ENCODE peak calls at places on chromosomes 1 and 21, in eight cellular contexts. B, G, U, V, Z, R, P and E are unnamed samples.

GRCh38 chr1:111904478-111905218 is 84.8 kb downstream of the KCND3 start:
- DNase-seq in B (no peak), G (no peak), U (peak; percentile 4), V (no peak), Z (no peak), R (no peak), P (no peak), E (no peak)

GRCh38 chr1:51341876-51342496 is 11.6 kb upstream of the TTC39A start:
- DNase-seq in B (no peak), G (no peak), U (no peak), V (no peak), Z (no peak), R (no peak), P (no peak), E (no peak)

GRCh38 chr1:237879195-237879594 is 11.5 kb downstream of the ZP4 start:
- DNase-seq in B (no peak), G (no peak), U (peak; percentile 95), V (no peak), Z (peak; percentile 11), R (no peak), P (no peak), E (no peak)

GRCh38 chr1:54571803-54572202 is 23.8 kb downstream of the ACOT11 start:
- DNase-seq in B (no peak), G (no peak), U (no peak), V (peak; percentile 66), Z (no peak), R (no peak), P (no peak), E (no peak)

GRCh38 chr1:218887141-218887925 is 286.3 kb upstream of the LYPLAL1 start:
- DNase-seq in B (no peak), G (no peak), U (peak; percentile 33), V (no peak), Z (no peak), R (no peak), P (no peak), E (no peak)

GRCh38 chr1:116152950-116153691 is 41.9 kb downstream of the MAB21L3 start:
- DNase-seq in B (no peak), G (no peak), U (peak; percentile 59), V (no peak), Z (no peak), R (no peak), P (no peak), E (no peak)

GRCh38 chr1:248905662-248905948 is 430 bp upstream of the PGBD2 start:
- DNase-seq in B (no peak), G (no peak), U (no peak), V (no peak), Z (no peak), R (no peak), P (no peak), E (no peak)

GRCh38 chr1:89607888-89608626 is 24.9 kb upstream of the LRRC8C start:
- DNase-seq in B (no peak), G (no peak), U (no peak), V (no peak), Z (no peak), R (peak; percentile 76), P (no peak), E (no peak)

GRCh38 chr1:211478801-211479619 is 13.0 kb downstream of the RD3 start:
- DNase-seq in B (no peak), G (no peak), U (no peak), V (no peak), Z (no peak), R (no peak), P (no peak), E (no peak)

GRCh38 chr21:21029159-21029558 is 30.9 kb downstream of the NCAM2 start:
- DNase-seq in B (no peak), G (no peak), U (no peak), V (no peak), Z (no peak), R (no peak), P (no peak), E (peak; percentile 94)

GRCh38 chr1:185911978-185912377 is 177.8 kb downstream of the HMCN1 start:
- DNase-seq in B (no peak), G (no peak), U (no peak), V (no peak), Z (no peak), R (no peak), P (no peak), E (no peak)

GRCh38 chr21:15425049-15425448 is 304.7 kb upstream of the USP25 start:
- DNase-seq in B (no peak), G (no peak), U (no peak), V (no peak), Z (no peak), R (no peak), P (no peak), E (no peak)

GRCh38 chr1:207009182-207009850 is 23.2 kb downstream of the C1orf116 start:
- DNase-seq in B (no peak), G (no peak), U (no peak), V (no peak), Z (no peak), R (no peak), P (no peak), E (no peak)

GRCh38 chr1:115089443-115090340 is at the start of gene TSPAN2:
- DNase-seq in B (no peak), G (peak; percentile 25), U (peak; percentile 34), V (peak; percentile 76), Z (peak; percentile 28), R (peak; percentile 67), P (peak; percentile 92), E (no peak)

GRCh38 chr21:42231761-42232160 is 12.8 kb downstream of the ABCG1 start:
- DNase-seq in B (no peak), G (no peak), U (no peak), V (no peak), Z (no peak), R (no peak), P (no peak), E (no peak)

GRCh38 chr1:29523531-29523930 is 287.2 kb downstream of the PTPRU start:
- DNase-seq in B (no peak), G (no peak), U (no peak), V (no peak), Z (no peak), R (no peak), P (no peak), E (no peak)

GRCh38 chr1:155128755-155129473 is 1.2 kb downstream of the EFNA1 start:
- DNase-seq in B (no peak), G (no peak), U (peak; percentile 62), V (peak; percentile 49), Z (no peak), R (peak; percentile 20), P (no peak), E (no peak)

GRCh38 chr1:153750026-153750995 is 22.5 kb downstream of the INTS3 start:
- DNase-seq in B (no peak), G (no peak), U (peak; percentile 96), V (peak; percentile 42), Z (no peak), R (no peak), P (no peak), E (no peak)

GRCh38 chr1:240232548-240232947 is 140.9 kb downstream of the FMN2 start:
- DNase-seq in B (no peak), G (no peak), U (no peak), V (no peak), Z (no peak), R (no peak), P (peak; percentile 52), E (no peak)

GRCh38 chr1:17629460-17629859 is 90.0 kb downstream of the ARHGEF10L start:
- DNase-seq in B (no peak), G (no peak), U (no peak), V (peak; percentile 41), Z (no peak), R (no peak), P (no peak), E (no peak)

GRCh38 chr1:61348025-61348665 is 265.8 kb downstream of the NFIA start:
- DNase-seq in B (no peak), G (no peak), U (no peak), V (no peak), Z (no peak), R (no peak), P (no peak), E (no peak)

GRCh38 chr1:29698033-29698432 is 461.7 kb downstream of the PTPRU start:
- DNase-seq in B (no peak), G (no peak), U (peak; percentile 51), V (peak; percentile 62), Z (peak; percentile 61), R (no peak), P (peak; percentile 86), E (peak; percentile 11)

GRCh38 chr1:17878837-17879236 is 123.7 kb downstream of the ACTL8 start:
- DNase-seq in B (no peak), G (no peak), U (peak; percentile 74), V (no peak), Z (no peak), R (no peak), P (peak; percentile 89), E (no peak)

GRCh38 chr1:32881871-32882850 is 4.1 kb upstream of the HPCA start:
- DNase-seq in B (no peak), G (no peak), U (no peak), V (no peak), Z (no peak), R (no peak), P (no peak), E (no peak)

GRCh38 chr1:17059391-17060128 is 5.7 kb upstream of the SDHB start:
- DNase-seq in B (peak; percentile 54), G (peak; percentile 59), U (peak; percentile 55), V (peak; percentile 73), Z (peak; percentile 57), R (peak; percentile 22), P (peak; percentile 87), E (peak; percentile 83)

GRCh38 chr1:64092851-64093371 is 110.5 kb upstream of the UBE2U start:
- DNase-seq in B (no peak), G (no peak), U (no peak), V (no peak), Z (no peak), R (no peak), P (no peak), E (no peak)

GRCh38 chr1:178908358-178908757 is 37.5 kb upstream of the ANGPTL1 start:
- DNase-seq in B (peak; percentile 54), G (no peak), U (peak; percentile 6), V (no peak), Z (no peak), R (no peak), P (no peak), E (no peak)

GRCh38 chr1:193185861-193186714 is at the start of gene B3GALT2:
- DNase-seq in B (no peak), G (no peak), U (no peak), V (no peak), Z (peak; percentile 48), R (peak; percentile 28), P (peak; percentile 15), E (peak; percentile 46)

GRCh38 chr21:31732538-31732864 is 583 bp upstream of the SCAF4 start:
- DNase-seq in B (no peak), G (no peak), U (peak; percentile 60), V (no peak), Z (peak; percentile 39), R (no peak), P (no peak), E (peak; percentile 50)

GRCh38 chr1:228742535-228742934 is 7.3 kb downstream of the RHOU start:
- DNase-seq in B (no peak), G (no peak), U (no peak), V (no peak), Z (no peak), R (no peak), P (no peak), E (no peak)

GRCh38 chr1:94322696-94323095 is 85.3 kb upstream of the ARHGAP29 start:
- DNase-seq in B (no peak), G (no peak), U (peak; percentile 83), V (no peak), Z (peak; percentile 55), R (no peak), P (no peak), E (no peak)

GRCh38 chr1:16048573-16049189 is 5.1 kb downstream of the CLCNKB start:
- DNase-seq in B (peak; percentile 26), G (no peak), U (peak; percentile 17), V (peak; percentile 70), Z (no peak), R (peak; percentile 41), P (peak; percentile 76), E (no peak)